ENCODE peak calls at places on chromosomes 1 and 21, in nine cellular contexts. D, C, R, X, T, G, S, B and Y are unnamed samples.

GRCh38 chr1:38527373-38527966 is 332.1 kb downstream of the RRAGC start:
- DNase-seq in B (peak), S (no peak), C (no peak), D (no peak), T (peak), X (no peak), G (no peak), R (no peak), Y (peak)

GRCh38 chr1:153849487-153850185 is 73.1 kb downstream of the GATAD2B start:
- DNase-seq in D (no peak), G (no peak), B (no peak), S (no peak), X (no peak), R (no peak), T (peak), C (no peak), Y (no peak)

GRCh38 chr1:5514519-5515183 is 477.6 kb downstream of the NPHP4 start:
- DNase-seq in D (peak), X (peak), C (peak), S (peak), R (peak), B (peak), T (no peak), G (peak), Y (peak)

GRCh38 chr1:205317311-205317917 is 4.1 kb downstream of the NUAK2 start:
- DNase-seq in S (no peak), T (no peak), D (no peak), R (peak), C (peak), B (peak), X (peak), G (no peak), Y (peak)

GRCh38 chr1:94329986-94330385 is 88.2 kb upstream of the ABCD3 start:
- DNase-seq in B (no peak), T (no peak), C (peak), S (no peak), D (no peak), X (no peak), R (peak), G (no peak), Y (no peak)

GRCh38 chr1:9315411-9316079 is 22.9 kb downstream of the SPSB1 start:
- DNase-seq in T (peak), D (no peak), R (no peak), X (no peak), C (peak), G (no peak), B (no peak), S (no peak), Y (no peak)

GRCh38 chr1:6691507-6691906 is 10.1 kb downstream of the DNAJC11 start:
- DNase-seq in T (no peak), S (no peak), D (no peak), R (no peak), B (no peak), X (no peak), G (no peak), C (no peak), Y (no peak)

GRCh38 chr21:46000182-46000730 is 18.7 kb downstream of the COL6A1 start:
- DNase-seq in X (peak), T (no peak), C (no peak), D (no peak), G (no peak), S (no peak), B (no peak), R (no peak), Y (peak)

GRCh38 chr1:101996830-101997485 is at the start of gene OLFM3:
- DNase-seq in R (peak), G (no peak), T (no peak), S (no peak), B (no peak), C (no peak), D (peak), X (no peak), Y (no peak)

GRCh38 chr1:246978785-246979184 is 29.1 kb downstream of the ZNF695 start:
- DNase-seq in T (no peak), C (no peak), G (no peak), D (no peak), B (no peak), R (peak), X (no peak), S (no peak), Y (no peak)

GRCh38 chr1:164720329-164721036 is 161.5 kb downstream of the PBX1 start:
- DNase-seq in G (no peak), D (no peak), T (no peak), R (no peak), C (no peak), S (no peak), X (no peak), B (no peak), Y (no peak)

GRCh38 chr1:171457412-171457811 is 27.9 kb upstream of the PRRC2C start:
- DNase-seq in D (no peak), X (no peak), C (no peak), R (no peak), T (no peak), S (no peak), G (no peak), B (no peak), Y (no peak)

GRCh38 chr1:150931773-150932172 is 5.6 kb downstream of the SETDB1 start:
- DNase-seq in S (no peak), T (no peak), G (no peak), B (no peak), X (no peak), R (no peak), D (no peak), C (peak), Y (no peak)

GRCh38 chr1:218525451-218526197 is 180.5 kb downstream of the TGFB2 start:
- DNase-seq in G (no peak), S (no peak), X (no peak), C (no peak), D (no peak), B (no peak), R (no peak), T (no peak), Y (no peak)

GRCh38 chr1:212124891-212125582 is 89.5 kb downstream of the DTL start:
- DNase-seq in G (no peak), D (no peak), R (no peak), S (no peak), X (no peak), T (no peak), C (no peak), B (no peak), Y (peak)

GRCh38 chr1:75908717-75909152 is 23.5 kb downstream of the ASB17 start:
- DNase-seq in B (no peak), T (peak), C (peak), G (no peak), S (no peak), D (peak), X (no peak), R (peak), Y (no peak)

GRCh38 chr21:28633803-28634572 is 358.7 kb downstream of the LTN1 start:
- DNase-seq in T (no peak), R (no peak), B (no peak), D (no peak), G (no peak), S (no peak), X (no peak), C (no peak), Y (no peak)

GRCh38 chr1:165696625-165697100 is 1.7 kb downstream of the ALDH9A1 start:
- DNase-seq in D (no peak), S (no peak), C (no peak), T (no peak), X (peak), R (no peak), B (no peak), G (peak), Y (no peak)

GRCh38 chr1:160711528-160712311 is at the start of gene CD48:
- DNase-seq in B (no peak), R (no peak), S (no peak), X (no peak), C (no peak), D (no peak), G (no peak), T (no peak), Y (no peak)

GRCh38 chr1:172931340-172931739 is 119.4 kb downstream of the TNFSF18 start:
- DNase-seq in R (no peak), D (no peak), T (no peak), G (no peak), X (no peak), S (no peak), B (no peak), C (no peak), Y (no peak)

GRCh38 chr1:218874313-218874712 is 299.4 kb upstream of the LYPLAL1 start:
- DNase-seq in X (no peak), C (peak), B (no peak), G (no peak), R (peak), T (no peak), D (no peak), S (no peak), Y (no peak)

GRCh38 chr21:46667735-46668380 is 32.4 kb downstream of the PRMT2 start:
- DNase-seq in S (no peak), G (no peak), X (no peak), D (no peak), T (no peak), B (no peak), C (peak), R (peak), Y (no peak)

GRCh38 chr1:24384251-24385090 is 29.1 kb downstream of the STPG1 start:
- DNase-seq in T (no peak), S (no peak), R (no peak), X (no peak), B (peak), C (no peak), D (no peak), G (no peak), Y (peak)

GRCh38 chr1:191498318-191498717 is 659.9 kb upstream of the RGS18 start:
- DNase-seq in C (no peak), R (no peak), D (no peak), S (no peak), X (no peak), G (no peak), T (no peak), B (no peak), Y (no peak)

GRCh38 chr1:99180915-99181314 is 83.4 kb upstream of the PLPPR4 start:
- DNase-seq in C (no peak), G (no peak), S (no peak), X (no peak), R (no peak), T (no peak), D (no peak), B (no peak), Y (no peak)

GRCh38 chr1:236142358-236143103 is at the start of gene GPR137B:
- DNase-seq in D (no peak), S (no peak), X (peak), R (no peak), G (peak), B (peak), C (peak), T (no peak), Y (peak)
- H3K27ac ChIP-seq in D (no peak), S (peak), X (no peak), R (no peak), G (peak), B (peak), C (peak), T (peak), Y (peak)

GRCh38 chr1:78490861-78491310 is at the start of gene PTGFR:
- DNase-seq in D (no peak), B (no peak), T (no peak), X (peak), R (no peak), G (peak), C (no peak), S (peak), Y (no peak)

GRCh38 chr1:78492376-78492950 is 1.7 kb downstream of the PTGFR start:
- DNase-seq in D (no peak), C (no peak), R (no peak), S (peak), B (no peak), X (no peak), G (peak), T (no peak), Y (no peak)

GRCh38 chr1:78497196-78497595 is 6.4 kb downstream of the PTGFR start:
- DNase-seq in D (no peak), B (no peak), T (no peak), G (no peak), C (no peak), R (no peak), X (no peak), S (no peak), Y (no peak)

GRCh38 chr1:78493456-78493855 is 2.7 kb downstream of the PTGFR start:
- DNase-seq in R (no peak), T (no peak), X (no peak), C (no peak), S (no peak), G (no peak), B (no peak), D (no peak), Y (no peak)

GRCh38 chr1:78491311-78492071 is 717 bp downstream of the PTGFR start:
- DNase-seq in R (no peak), D (no peak), B (no peak), T (no peak), S (peak), C (no peak), G (peak), X (peak), Y (no peak)
- TF ChIP-seq EP300 in R (no peak), D (no peak), B (no peak), T (no peak), S (no peak), C (no peak), G (no peak), X (no peak), Y (no peak)

GRCh38 chr1:167443757-167444156 is 74.6 kb downstream of the CD247 start:
- DNase-seq in C (no peak), X (no peak), B (no peak), S (no peak), R (no peak), T (no peak), D (no peak), G (no peak), Y (no peak)

GRCh38 chr1:167450843-167451242 is 67.5 kb downstream of the CD247 start:
- DNase-seq in R (no peak), S (no peak), B (no peak), X (no peak), D (no peak), T (no peak), G (no peak), C (no peak), Y (no peak)

GRCh38 chr1:167442854-167443565 is 75.3 kb downstream of the CD247 start:
- DNase-seq in C (no peak), S (no peak), X (no peak), D (no peak), G (no peak), R (no peak), B (no peak), T (no peak), Y (no peak)

GRCh38 chr1:167446946-167447345 is 71.4 kb downstream of the CD247 start:
- DNase-seq in B (no peak), C (no peak), R (no peak), X (no peak), S (no peak), T (no peak), D (no peak), G (no peak), Y (no peak)

DNA sequence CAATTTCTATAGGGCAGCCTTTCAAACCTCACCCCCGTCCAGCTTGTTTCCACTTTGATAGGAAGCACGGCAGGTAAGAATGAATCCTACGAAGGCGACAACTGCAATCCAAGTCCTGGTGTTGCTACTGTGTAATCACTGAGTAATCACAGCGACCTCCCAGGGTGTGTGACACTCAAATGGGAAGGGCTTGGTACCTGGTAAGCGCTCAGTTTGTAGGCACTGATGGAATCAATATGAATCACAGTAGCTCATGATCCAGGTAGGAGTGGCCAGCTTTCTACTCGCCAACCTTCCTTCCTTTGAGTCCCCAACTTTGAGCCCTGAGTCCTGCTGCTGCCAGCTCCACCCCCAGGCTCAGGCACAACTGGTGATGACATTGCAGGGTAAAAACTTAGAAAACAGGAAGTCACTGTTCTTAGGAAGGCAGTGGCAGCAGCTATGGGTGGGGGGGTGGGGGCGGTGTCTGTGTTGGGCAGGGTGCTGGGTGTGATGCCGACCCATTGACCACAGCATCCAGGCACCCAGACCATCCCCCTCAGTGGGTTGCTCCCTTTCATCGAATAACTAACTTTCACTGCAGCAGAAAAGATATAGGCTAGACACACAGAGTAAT is 70.7 kb downstream of the CD247 start:
- DNase-seq in S (no peak), X (no peak), C (peak), G (no peak), D (no peak), T (no peak), B (peak), R (no peak), Y (peak)
- H3K27ac ChIP-seq in S (no peak), X (no peak), C (peak), G (no peak), D (no peak), T (no peak), B (peak), R (no peak), Y (peak)

DNA sequence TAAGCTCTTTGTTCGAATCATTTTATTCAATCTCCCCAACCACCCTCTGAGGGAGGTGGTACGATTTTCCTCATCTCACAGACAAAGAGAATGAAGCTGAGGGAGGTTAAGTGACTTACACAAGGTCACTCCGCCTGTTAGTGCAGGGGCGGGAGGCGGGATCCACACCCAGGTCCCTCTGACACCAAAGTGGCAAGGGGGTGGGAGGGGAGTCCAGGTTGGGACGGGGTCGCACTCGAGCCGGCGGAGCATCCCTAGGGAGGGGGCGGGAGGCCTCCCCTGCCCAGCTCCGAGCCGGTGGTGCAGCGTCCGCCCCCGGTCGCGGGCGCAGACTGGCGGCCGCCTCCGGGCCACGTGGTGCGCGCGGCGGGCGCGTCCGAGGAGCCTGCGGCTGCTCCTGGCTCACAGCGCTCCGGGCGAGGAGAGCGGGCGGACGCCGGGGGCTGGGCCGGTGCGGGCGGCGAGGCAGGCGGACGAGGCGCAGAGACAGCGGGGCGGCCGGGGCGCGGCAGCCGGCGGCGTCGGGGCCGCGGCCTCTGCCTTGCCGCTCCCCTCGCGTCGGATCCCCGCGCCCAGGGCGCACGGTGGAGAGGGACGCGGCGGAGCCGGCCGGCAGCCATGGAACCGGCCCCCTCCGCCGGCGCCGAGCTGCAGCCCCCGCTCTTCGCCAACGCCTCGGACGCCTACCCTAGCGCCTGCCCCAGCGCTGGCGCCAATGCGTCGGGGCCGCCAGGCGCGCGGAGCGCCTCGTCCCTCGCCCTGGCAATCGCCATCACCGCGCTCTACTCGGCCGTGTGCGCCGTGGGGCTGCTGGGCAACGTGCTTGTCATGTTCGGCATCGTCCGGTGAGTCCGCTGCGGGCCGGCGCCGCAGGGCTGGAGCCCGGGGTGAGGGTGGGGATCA is at the start of gene OPRD1:
- DNase-seq in R (no peak), G (no peak), T (no peak), D (no peak), C (no peak), S (no peak), B (no peak), X (no peak), Y (no peak)
- TF ChIP-seq EP300 in R (no peak), G (no peak), T (no peak), D (no peak), C (no peak), S (no peak), B (no peak), X (no peak), Y (no peak)